ENCODE peak calls at places on chromosomes 13 and 19, in five cellular contexts. L, O, J, C and H are unnamed samples.
A peak's percentile ranks its signal among the peaks of the same experiment; 100 is the strongest.

GRCh38 chr19:17765069-17765618 is 13.9 kb downstream of the FCHO1 start:
- DNase-seq in O (no peak), J (no peak), L (no peak), C (no peak), H (peak; percentile 88)

GRCh38 chr19:46351241-46352041 is 4.6 kb downstream of the PPP5C start:
- DNase-seq in J (no peak), O (no peak), C (no peak), L (no peak), H (no peak)

GRCh38 chr19:55172741-55173140 is 6.3 kb upstream of the DNAAF3 start:
- DNase-seq in L (no peak), O (no peak), J (no peak), C (no peak), H (no peak)

GRCh38 chr19:18700501-18701249 is 17.2 kb downstream of the CRTC1 start:
- DNase-seq in C (peak; percentile 27), O (no peak), L (no peak), J (peak; percentile 94), H (no peak)

GRCh38 chr19:20038358-20039202 is 725 bp downstream of the ZNF682 start:
- DNase-seq in O (no peak), J (no peak), L (no peak), C (no peak), H (no peak)

GRCh38 chr13:51153527-51153926 is 42.5 kb upstream of the C13orf42 start:
- DNase-seq in C (no peak), J (no peak), L (no peak), O (no peak), H (no peak)

GRCh38 chr13:39035799-39036198 is 2.1 kb downstream of the PROSER1 start:
- DNase-seq in O (no peak), L (no peak), C (no peak), J (peak; percentile 3), H (no peak)

GRCh38 chr19:11435833-11436313 is 438 bp downstream of the PRKCSH start:
- DNase-seq in J (peak; percentile 72), C (no peak), L (no peak), O (no peak), H (no peak)

GRCh38 chr13:50928088-50928487 is 18.5 kb downstream of the RNASEH2B start:
- DNase-seq in J (no peak), L (no peak), O (no peak), C (no peak), H (no peak)

GRCh38 chr13:91158015-91158390 is 189.5 kb upstream of the MIR17HG start:
- DNase-seq in C (no peak), L (no peak), J (no peak), O (no peak), H (no peak)

GRCh38 chr13:61414686-61415664 is 674 bp downstream of the PCDH20 start:
- DNase-seq in O (no peak), J (no peak), C (no peak), L (peak; percentile 83), H (peak; percentile 26)

GRCh38 chr13:29654807-29655547 is 59.5 kb upstream of the SLC7A1 start:
- DNase-seq in O (no peak), L (no peak), C (no peak), J (no peak), H (no peak)

GRCh38 chr13:41058229-41059070 is 2.9 kb upstream of the WBP4 start:
- DNase-seq in L (no peak), J (peak; percentile 18), O (no peak), C (no peak), H (no peak)

GRCh38 chr19:952680-953500 is 27.1 kb downstream of the ARID3A start:
- DNase-seq in L (no peak), J (peak; percentile 81), O (no peak), C (no peak), H (peak; percentile 95)

GRCh38 chr13:98173431-98173921 is 3.6 kb downstream of the RNF113B start:
- DNase-seq in O (peak; percentile 29), C (no peak), L (no peak), J (no peak), H (peak; percentile 95)

GRCh38 chr13:99709134-99709533 is 207.9 kb downstream of the TM9SF2 start:
- DNase-seq in J (no peak), L (no peak), O (no peak), C (no peak), H (no peak)

GRCh38 chr19:31448221-31448657 is 99.0 kb upstream of the TSHZ3 start:
- DNase-seq in L (no peak), J (no peak), C (no peak), O (no peak), H (no peak)
- TF ChIP-seq SP1 in L (no peak), J (no peak), C (no peak), O (no peak), H (no peak)

DNA sequence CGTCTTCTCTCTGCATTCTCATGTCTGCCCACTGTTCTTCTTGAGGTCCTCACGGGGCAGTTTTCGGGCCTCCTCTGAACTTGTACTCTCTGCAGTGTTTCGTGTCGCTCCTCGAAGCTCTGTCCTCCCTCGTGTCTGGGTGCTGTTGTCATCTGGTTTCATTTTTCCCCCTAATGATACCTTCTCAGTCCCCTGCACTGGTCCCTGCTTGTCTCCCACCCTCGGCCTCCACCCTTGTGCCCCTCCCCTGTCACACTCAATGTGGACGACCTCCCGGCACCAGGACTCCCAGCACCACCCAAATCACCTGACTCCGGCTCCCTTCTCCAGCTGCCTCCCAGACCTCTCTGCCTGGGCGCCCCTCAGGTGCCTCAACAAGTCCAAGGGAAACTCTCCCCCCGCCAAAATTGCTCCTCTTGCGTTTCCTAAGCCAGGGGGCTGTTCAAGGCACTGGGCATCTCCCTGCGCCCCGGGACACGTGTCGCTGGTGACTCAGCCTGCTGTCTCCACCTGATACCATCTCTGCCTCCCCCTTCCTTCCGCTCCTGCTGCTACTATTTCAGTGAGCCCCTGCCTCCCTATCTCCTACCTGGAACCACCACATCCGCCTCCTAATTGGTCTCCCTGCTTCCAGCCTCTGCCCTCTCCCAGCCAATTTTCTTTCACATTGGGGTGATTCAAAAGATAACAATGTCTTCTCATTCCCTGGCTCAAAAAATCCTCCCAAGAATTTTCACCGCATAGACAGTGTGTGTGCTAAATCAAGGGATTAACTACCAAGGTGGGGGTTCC is 49.5 kb downstream of the RFX2 start:
- DNase-seq in O (no peak), J (peak; percentile 94), C (no peak), L (no peak), H (no peak)
- H3K4me1 ChIP-seq in O (peaks cover 64% of the 10 kb centered on the region), J (peaks cover 74% of the 10 kb centered on the region), C (no peaks in the 10 kb centered on the region), L (peaks cover 3% of the 10 kb centered on the region), H (peaks cover 40% of the 10 kb centered on the region)

GRCh38 chr13:26185720-26186119 is 36.4 kb downstream of the RNF6 start:
- DNase-seq in L (no peak), J (no peak), O (no peak), C (no peak), H (no peak)
- TF ChIP-seq SP1 in L (no peak), J (no peak), O (no peak), C (no peak), H (no peak)

DNA sequence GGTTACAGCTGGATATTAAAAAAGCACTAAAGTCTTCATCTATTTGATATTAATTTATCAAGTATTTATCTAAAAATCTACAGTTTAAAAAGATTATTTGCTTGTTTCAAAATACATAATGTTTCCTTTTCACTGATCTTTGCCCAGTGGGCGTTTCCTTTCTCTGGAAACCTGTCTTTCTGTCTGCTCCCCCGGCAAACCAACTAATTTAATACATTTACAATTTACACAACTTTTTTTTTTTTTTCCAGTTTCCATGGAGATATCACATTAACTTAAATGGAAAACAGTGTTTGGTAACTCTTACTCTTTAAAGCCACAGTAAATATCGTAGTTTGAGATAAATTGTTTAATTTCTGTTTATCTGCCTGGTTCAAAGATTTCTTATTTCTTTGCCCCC is 5.3 kb downstream of the GPC6 start:
- DNase-seq in L (no peak), C (no peak), O (no peak), J (no peak), H (peak; percentile 65)
- H3K4me1 ChIP-seq in L (peaks cover 6% of the 10 kb centered on the region), C (no peaks in the 10 kb centered on the region), O (no peaks in the 10 kb centered on the region), J (no peaks in the 10 kb centered on the region), H (peaks cover 50% of the 10 kb centered on the region)

GRCh38 chr13:63120883-63121282 is 1705.2 kb upstream of the PCDH20 start:
- DNase-seq in L (no peak), O (no peak), C (no peak), J (no peak), H (no peak)

DNA sequence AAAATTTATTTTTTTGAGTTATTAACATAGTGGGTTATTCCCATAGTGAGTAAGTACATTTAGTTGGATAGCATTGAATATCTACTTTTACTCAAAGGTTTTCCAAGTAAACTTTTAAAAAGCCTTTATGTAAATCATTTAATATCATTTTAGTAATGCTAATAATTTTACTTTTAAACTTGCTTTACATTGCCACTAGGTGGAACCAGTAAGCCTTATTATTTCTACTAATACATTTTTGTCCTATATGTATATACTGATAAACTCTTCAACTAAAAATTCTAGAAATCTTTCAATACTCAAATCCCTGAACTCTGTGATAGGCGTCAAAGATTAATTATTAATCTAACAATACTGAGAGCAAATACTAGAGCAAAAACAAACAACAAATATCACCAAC is 1709.2 kb upstream of the PCDH20 start:
- DNase-seq in L (no peak), C (no peak), O (peak; percentile 18), J (no peak), H (peak; percentile 5)
- TF ChIP-seq SP1 in L (no peak), C (no peak), O (no peak), J (no peak), H (no peak)

GRCh38 chr13:31885994-31886393 is 145.6 kb upstream of the FRY start:
- DNase-seq in O (no peak), J (no peak), C (no peak), L (no peak), H (no peak)
- H3K4me1 ChIP-seq in O (no peaks in the 10 kb centered on the region), J (no peaks in the 10 kb centered on the region), C (peaks cover 6% of the 10 kb centered on the region), L (no peaks in the 10 kb centered on the region), H (no peaks in the 10 kb centered on the region)

DNA sequence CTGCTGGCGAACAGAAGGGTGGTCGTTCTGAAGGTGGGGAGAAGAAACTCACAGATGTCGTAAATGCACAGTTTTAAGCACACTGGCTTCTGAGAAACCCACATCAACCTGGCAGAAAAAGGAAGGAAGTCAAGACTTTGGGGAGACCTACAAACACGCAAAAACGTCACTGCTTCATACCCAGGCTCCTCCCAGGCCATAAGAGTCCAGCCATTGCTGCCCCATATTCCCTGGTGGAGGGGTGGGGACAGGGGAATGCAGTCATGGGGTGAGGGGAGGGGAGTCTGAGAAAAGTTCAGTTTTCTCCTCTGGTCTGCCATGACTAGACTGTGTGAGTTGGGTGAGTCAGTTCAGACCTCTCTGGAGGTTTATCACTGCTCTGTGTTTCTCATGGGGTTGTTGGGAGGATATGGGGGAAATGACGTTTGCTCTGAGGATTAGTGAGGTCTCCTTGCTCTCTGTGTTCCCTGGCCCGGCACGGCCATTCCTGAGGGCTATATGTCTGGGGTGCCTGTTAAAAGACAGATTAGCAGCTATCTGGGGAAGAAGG is 139.0 kb downstream of the FLT1 start:
- DNase-seq in J (peak; percentile 54), L (no peak), C (no peak), O (no peak), H (no peak)
- TF ChIP-seq SP1 in J (no peak), L (no peak), C (no peak), O (no peak), H (no peak)